ENCODE peak calls at places on chromosome 2, in ten cellular contexts. M, V, S, R, Z, Y, H, J, K and F are unnamed samples.

GRCh38 chr2:65198737-65199136 is 28.9 kb upstream of the ACTR2 start:
- DNase-seq in M (peak), V (no peak), S (peak), R (no peak), Z (peak), Y (no peak), H (peak), J (no peak), K (no peak), F (no peak)

GRCh38 chr2:177784449-177784845 is 288.1 kb downstream of the PDE11A start:
- DNase-seq in M (no peak), V (no peak), S (peak), R (peak), Z (no peak), Y (no peak), H (peak), J (no peak), K (no peak), F (peak)

GRCh38 chr2:19744456-19744855 is 157.3 kb downstream of the TTC32 start:
- DNase-seq in M (no peak), V (no peak), S (no peak), R (no peak), Z (no peak), Y (no peak), H (no peak), J (no peak), K (no peak), F (no peak)

GRCh38 chr2:24972315-24972958 is 682 bp upstream of the DNAJC27 start:
- DNase-seq in M (peak), V (peak), S (no peak), R (peak), Z (peak), Y (no peak), H (peak), J (peak), K (peak), F (no peak)

GRCh38 chr2:12304494-12305228 is 412.1 kb upstream of the TRIB2 start:
- DNase-seq in M (no peak), V (no peak), S (peak), R (peak), Z (no peak), Y (no peak), H (peak), J (no peak), K (no peak), F (no peak)

GRCh38 chr2:240462073-240462703 is 26.7 kb downstream of the GPC1 start:
- DNase-seq in M (no peak), V (no peak), S (no peak), R (no peak), Z (no peak), Y (peak), H (no peak), J (no peak), K (no peak), F (no peak)

GRCh38 chr2:210752532-210752931 is 196.1 kb downstream of the CPS1 start:
- DNase-seq in M (no peak), V (no peak), S (no peak), R (no peak), Z (no peak), Y (no peak), H (no peak), J (no peak), K (no peak), F (no peak)

GRCh38 chr2:235141411-235142128 is 189.8 kb downstream of the SH3BP4 start:
- DNase-seq in M (no peak), V (no peak), S (no peak), R (no peak), Z (no peak), Y (no peak), H (no peak), J (no peak), K (no peak), F (no peak)

GRCh38 chr2:25310965-25311865 is 30.5 kb downstream of the DNMT3A start:
- DNase-seq in M (peak), V (no peak), S (no peak), R (no peak), Z (peak), Y (peak), H (no peak), J (no peak), K (peak), F (no peak)

GRCh38 chr2:86621290-86621943 is 2.2 kb downstream of the RNF103 start:
- DNase-seq in M (no peak), V (no peak), S (peak), R (peak), Z (no peak), Y (no peak), H (no peak), J (no peak), K (no peak), F (no peak)

GRCh38 chr2:33366473-33366872 is 110.0 kb upstream of the RASGRP3 start:
- DNase-seq in M (peak), V (no peak), S (no peak), R (no peak), Z (no peak), Y (peak), H (peak), J (no peak), K (peak), F (peak)

GRCh38 chr2:86274265-86274917 is 63.0 kb downstream of the REEP1 start:
- DNase-seq in M (no peak), V (peak), S (peak), R (peak), Z (no peak), Y (no peak), H (peak), J (peak), K (no peak), F (peak)

GRCh38 chr2:27799646-27800010 is 28.1 kb downstream of the MRPL33 start:
- DNase-seq in M (no peak), V (no peak), S (no peak), R (no peak), Z (no peak), Y (no peak), H (no peak), J (peak), K (no peak), F (no peak)
- TF ChIP-seq CTCF in M (no peak), V (no peak), S (no peak), R (no peak), Z (no peak), Y (no peak), H (peak), J (no peak), K (no peak), F (no peak)

GRCh38 chr2:41711736-41712135 is 336.1 kb upstream of the PKDCC start:
- DNase-seq in M (no peak), V (no peak), S (no peak), R (peak), Z (no peak), Y (no peak), H (no peak), J (no peak), K (no peak), F (no peak)
- H3K4me3 ChIP-seq in M (no peak), V (no peak), S (no peak), R (no peak), Z (no peak), Y (no peak), H (no peak), J (no peak), K (no peak), F (no peak)

GRCh38 chr2:677056-677949 is at the start of gene TMEM18:
- DNase-seq in M (peak), V (peak), S (peak), R (peak), Z (peak), Y (no peak), H (peak), J (peak), K (peak), F (peak)

GRCh38 chr2:675460-675859 is 1.7 kb downstream of the TMEM18 start:
- DNase-seq in M (no peak), V (no peak), S (peak), R (no peak), Z (peak), Y (no peak), H (no peak), J (no peak), K (no peak), F (no peak)

GRCh38 chr2:675051-675450 is 2.2 kb downstream of the TMEM18 start:
- DNase-seq in M (no peak), V (no peak), S (no peak), R (peak), Z (no peak), Y (no peak), H (no peak), J (no peak), K (no peak), F (no peak)

GRCh38 chr2:676647-677055 is 555 bp downstream of the TMEM18 start:
- DNase-seq in M (peak), V (peak), S (peak), R (peak), Z (peak), Y (peak), H (peak), J (peak), K (peak), F (peak)

GRCh38 chr2:675982-676646 is 1.1 kb downstream of the TMEM18 start:
- DNase-seq in M (no peak), V (no peak), S (peak), R (peak), Z (peak), Y (no peak), H (peak), J (peak), K (peak), F (peak)
- TF ChIP-seq CTCF in M (no peak), V (no peak), S (peak), R (peak), Z (peak), Y (no peak), H (peak), J (no peak), K (peak), F (peak)

GRCh38 chr2:144444418-144444817 is 75.5 kb downstream of the ZEB2 start:
- DNase-seq in M (no peak), V (no peak), S (no peak), R (no peak), Z (no peak), Y (no peak), H (no peak), J (no peak), K (no peak), F (no peak)
- H3K4me3 ChIP-seq in M (peak), V (no peak), S (no peak), R (no peak), Z (no peak), Y (no peak), H (no peak), J (no peak), K (no peak), F (no peak)

DNA sequence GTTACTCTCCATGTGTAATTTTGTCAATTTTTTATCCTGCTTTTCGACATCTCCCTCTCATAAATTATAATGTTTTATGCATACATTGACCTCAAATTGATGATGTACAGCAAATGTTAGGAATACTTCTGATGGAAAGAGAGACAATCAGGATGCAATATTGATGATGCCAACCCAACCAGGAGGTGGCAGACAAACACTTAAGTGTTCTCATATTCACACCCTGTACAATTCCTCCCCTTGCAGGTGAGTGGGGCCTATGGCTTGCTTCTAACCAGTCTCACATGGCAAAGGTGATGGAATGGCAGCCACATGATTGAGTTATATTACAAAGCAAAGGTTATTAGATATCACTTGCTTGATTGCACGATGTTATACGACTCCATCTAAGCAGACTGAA is 594.3 kb upstream of the REG3G start:
- DNase-seq in M (no peak), V (no peak), S (no peak), R (no peak), Z (no peak), Y (no peak), H (no peak), J (no peak), K (no peak), F (no peak)
- TF ChIP-seq CTCF in M (no peak), V (no peak), S (no peak), R (no peak), Z (no peak), Y (no peak), H (no peak), J (no peak), K (no peak), F (peak)

DNA sequence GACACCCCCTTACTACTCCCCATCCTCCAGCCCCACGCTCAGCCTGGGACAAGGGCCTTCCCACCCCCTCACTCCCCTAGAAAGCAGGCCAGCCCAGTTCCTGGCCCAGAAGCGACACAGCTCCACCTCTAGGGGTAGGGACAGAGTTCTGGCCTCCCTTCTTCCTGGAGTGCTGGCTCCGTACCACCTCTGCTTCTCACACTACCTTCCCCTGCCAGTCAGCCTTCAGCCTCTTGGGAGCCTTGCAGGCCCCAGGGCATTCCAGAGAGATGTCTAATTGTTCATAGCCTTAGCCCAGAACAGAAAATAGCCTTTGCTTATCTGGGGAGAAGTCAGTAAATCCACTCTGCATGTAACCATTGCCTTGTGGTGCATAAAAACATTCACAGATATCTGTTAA is 13.1 kb upstream of the CATIP start:
- DNase-seq in M (no peak), V (no peak), S (peak), R (peak), Z (no peak), Y (no peak), H (peak), J (no peak), K (no peak), F (no peak)
- H3K4me3 ChIP-seq in M (no peak), V (no peak), S (no peak), R (no peak), Z (no peak), Y (no peak), H (no peak), J (no peak), K (no peak), F (no peak)

GRCh38 chr2:129891341-129892320 is 87.8 kb upstream of the RAB6C start:
- DNase-seq in M (no peak), V (no peak), S (no peak), R (no peak), Z (no peak), Y (no peak), H (no peak), J (no peak), K (no peak), F (no peak)
- TF ChIP-seq CTCF in M (no peak), V (no peak), S (no peak), R (no peak), Z (no peak), Y (no peak), H (no peak), J (no peak), K (no peak), F (no peak)

DNA sequence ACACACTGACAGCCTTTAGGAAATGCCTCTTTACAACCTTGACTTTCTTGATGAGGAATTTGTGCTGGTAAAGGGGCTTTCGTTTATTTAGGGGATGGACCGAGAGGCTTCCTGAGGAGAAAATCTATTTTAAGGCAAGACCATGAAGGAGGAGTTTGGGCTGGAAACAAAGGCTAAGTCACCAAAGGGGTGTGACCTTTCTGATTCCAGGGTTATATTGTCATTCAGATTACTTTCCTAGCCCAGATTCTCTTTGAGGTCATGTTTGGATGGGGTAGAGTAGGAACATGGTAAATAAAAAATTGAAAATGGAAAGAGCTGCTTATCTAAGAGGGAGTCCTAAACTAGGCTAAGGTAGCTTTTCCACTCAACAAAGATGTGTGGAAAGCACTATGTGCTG is 77.1 kb upstream of the UGP2 start:
- DNase-seq in M (no peak), V (no peak), S (no peak), R (peak), Z (no peak), Y (no peak), H (peak), J (no peak), K (no peak), F (no peak)
- H3K4me3 ChIP-seq in M (no peak), V (no peak), S (no peak), R (no peak), Z (no peak), Y (no peak), H (no peak), J (no peak), K (no peak), F (no peak)

GRCh38 chr2:46094689-46095088 is 202.5 kb upstream of the EPAS1 start:
- DNase-seq in M (no peak), V (no peak), S (peak), R (no peak), Z (no peak), Y (no peak), H (no peak), J (no peak), K (no peak), F (no peak)

GRCh38 chr2:46086578-46087070 is 210.6 kb upstream of the EPAS1 start:
- DNase-seq in M (no peak), V (no peak), S (no peak), R (no peak), Z (no peak), Y (no peak), H (no peak), J (no peak), K (no peak), F (no peak)

GRCh38 chr2:46091961-46092667 is 205.1 kb upstream of the EPAS1 start:
- DNase-seq in M (no peak), V (no peak), S (no peak), R (no peak), Z (no peak), Y (no peak), H (no peak), J (no peak), K (no peak), F (no peak)

GRCh38 chr2:46087492-46087891 is 209.7 kb upstream of the EPAS1 start:
- DNase-seq in M (no peak), V (no peak), S (peak), R (no peak), Z (no peak), Y (no peak), H (peak), J (no peak), K (no peak), F (no peak)

GRCh38 chr2:46091004-46091403 is 206.2 kb upstream of the EPAS1 start:
- DNase-seq in M (no peak), V (no peak), S (no peak), R (no peak), Z (no peak), Y (no peak), H (no peak), J (no peak), K (no peak), F (no peak)
- TF ChIP-seq CTCF in M (peak), V (no peak), S (no peak), R (peak), Z (no peak), Y (peak), H (peak), J (peak), K (no peak), F (peak)

DNA sequence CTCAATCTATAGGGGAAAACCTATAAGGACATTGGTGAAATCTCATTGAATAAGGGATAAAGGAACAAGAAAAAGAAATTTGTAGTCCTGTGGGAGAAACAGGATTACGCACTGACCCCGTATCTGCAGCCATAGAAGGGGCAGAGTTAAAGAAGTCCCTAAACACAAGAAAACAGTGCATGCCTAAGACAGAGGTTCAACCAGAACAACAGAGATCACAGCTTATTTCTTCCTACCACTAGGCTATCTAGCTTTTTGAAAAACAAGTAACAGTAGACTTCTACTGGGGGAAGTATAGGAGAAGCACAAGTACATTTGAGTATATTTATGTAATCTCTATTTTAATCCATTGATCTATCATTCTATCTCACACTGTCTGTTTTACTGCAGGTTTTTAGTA is 485.2 kb upstream of the REG3G start:
- DNase-seq in M (no peak), V (no peak), S (no peak), R (no peak), Z (no peak), Y (no peak), H (no peak), J (no peak), K (no peak), F (no peak)
- H3K4me3 ChIP-seq in M (no peak), V (no peak), S (no peak), R (no peak), Z (no peak), Y (no peak), H (no peak), J (no peak), K (no peak), F (no peak)